ENCODE peak calls at places on chromosome 22, in six cellular contexts. One of them, this sample, is unnamed.

GRCh38 chr22:27900153-27900552 is 18.9 kb downstream of the PITPNB start:
- DNase-seq in astrocyte of the spinal cord: no peak
- DNase-seq in neural crest cell: no peak
- DNase-seq in tibial nerve: no peak
- DNase-seq in cardiac fibroblast: no peak
- DNase-seq in OCI-LY7: no peak
- DNase-seq in this sample: no peak

GRCh38 chr22:29479417-29480261 is at the start of gene NEFH:
- DNase-seq in astrocyte of the spinal cord: no peak
- DNase-seq in neural crest cell: no peak
- DNase-seq in tibial nerve: no peak
- DNase-seq in cardiac fibroblast: no peak
- DNase-seq in OCI-LY7: no peak
- DNase-seq in this sample: peak

GRCh38 chr22:38941488-38941987 is 15.9 kb upstream of the APOBEC3A start:
- DNase-seq in astrocyte of the spinal cord: no peak
- DNase-seq in neural crest cell: no peak
- DNase-seq in tibial nerve: peak
- DNase-seq in cardiac fibroblast: no peak
- DNase-seq in OCI-LY7: no peak
- DNase-seq in this sample: no peak

GRCh38 chr22:50294319-50294656 is 13.2 kb downstream of the PLXNB2 start:
- DNase-seq in astrocyte of the spinal cord: no peak
- DNase-seq in neural crest cell: no peak
- DNase-seq in tibial nerve: no peak
- DNase-seq in cardiac fibroblast: no peak
- DNase-seq in OCI-LY7: no peak
- DNase-seq in this sample: no peak

GRCh38 chr22:45096256-45096907 is 67.3 kb upstream of the NUP50 start:
- DNase-seq in astrocyte of the spinal cord: peak
- DNase-seq in neural crest cell: peak
- DNase-seq in tibial nerve: peak
- DNase-seq in cardiac fibroblast: peak
- DNase-seq in OCI-LY7: peak
- DNase-seq in this sample: peak

GRCh38 chr22:50600541-50600940 is at the start of gene MAPK8IP2:
- DNase-seq in astrocyte of the spinal cord: no peak
- DNase-seq in neural crest cell: no peak
- DNase-seq in tibial nerve: no peak
- DNase-seq in cardiac fibroblast: no peak
- DNase-seq in OCI-LY7: no peak
- DNase-seq in this sample: peak

GRCh38 chr22:50303848-50304527 is 3.5 kb downstream of the PLXNB2 start:
- DNase-seq in astrocyte of the spinal cord: no peak
- DNase-seq in neural crest cell: no peak
- DNase-seq in tibial nerve: no peak
- DNase-seq in cardiac fibroblast: no peak
- DNase-seq in OCI-LY7: peak
- DNase-seq in this sample: no peak

GRCh38 chr22:29753808-29754657 is 12.8 kb downstream of the ZMAT5 start:
- DNase-seq in astrocyte of the spinal cord: no peak
- DNase-seq in neural crest cell: no peak
- DNase-seq in tibial nerve: no peak
- DNase-seq in cardiac fibroblast: no peak
- DNase-seq in OCI-LY7: no peak
- DNase-seq in this sample: no peak

GRCh38 chr22:36856121-36856791 is 4.5 kb upstream of the NCF4 start:
- DNase-seq in astrocyte of the spinal cord: peak
- DNase-seq in neural crest cell: peak
- DNase-seq in tibial nerve: peak
- DNase-seq in cardiac fibroblast: peak
- DNase-seq in OCI-LY7: peak
- DNase-seq in this sample: peak

GRCh38 chr22:46380069-46380468 is 44.6 kb downstream of the TRMU start:
- DNase-seq in astrocyte of the spinal cord: no peak
- DNase-seq in neural crest cell: no peak
- DNase-seq in tibial nerve: no peak
- DNase-seq in cardiac fibroblast: no peak
- DNase-seq in OCI-LY7: no peak
- DNase-seq in this sample: no peak

GRCh38 chr22:46192210-46192993 is 42.1 kb downstream of the PPARA start:
- DNase-seq in astrocyte of the spinal cord: no peak
- DNase-seq in neural crest cell: no peak
- DNase-seq in tibial nerve: no peak
- DNase-seq in cardiac fibroblast: no peak
- DNase-seq in OCI-LY7: no peak
- DNase-seq in this sample: no peak

GRCh38 chr22:19019029-19019678 is 83.1 kb upstream of the PRODH start:
- DNase-seq in astrocyte of the spinal cord: no peak
- DNase-seq in neural crest cell: no peak
- DNase-seq in tibial nerve: no peak
- DNase-seq in cardiac fibroblast: no peak
- DNase-seq in OCI-LY7: no peak
- DNase-seq in this sample: no peak

GRCh38 chr22:23533771-23534191 is 46.3 kb downstream of the IGLL1 start:
- DNase-seq in astrocyte of the spinal cord: no peak
- DNase-seq in neural crest cell: no peak
- DNase-seq in tibial nerve: no peak
- DNase-seq in cardiac fibroblast: peak
- DNase-seq in OCI-LY7: no peak
- DNase-seq in this sample: no peak

GRCh38 chr22:23534201-23534850 is 45.8 kb downstream of the IGLL1 start:
- DNase-seq in astrocyte of the spinal cord: no peak
- DNase-seq in neural crest cell: no peak
- DNase-seq in tibial nerve: no peak
- DNase-seq in cardiac fibroblast: no peak
- DNase-seq in OCI-LY7: no peak
- DNase-seq in this sample: no peak

GRCh38 chr22:23531966-23532735 is 47.9 kb downstream of the IGLL1 start:
- DNase-seq in astrocyte of the spinal cord: no peak
- DNase-seq in neural crest cell: no peak
- DNase-seq in tibial nerve: no peak
- DNase-seq in cardiac fibroblast: no peak
- DNase-seq in OCI-LY7: no peak
- DNase-seq in this sample: no peak

GRCh38 chr22:23532756-23533155 is 47.3 kb downstream of the IGLL1 start:
- DNase-seq in astrocyte of the spinal cord: no peak
- DNase-seq in neural crest cell: no peak
- DNase-seq in tibial nerve: no peak
- DNase-seq in cardiac fibroblast: no peak
- DNase-seq in OCI-LY7: no peak
- DNase-seq in this sample: no peak

GRCh38 chr22:23533328-23533762 is 46.7 kb downstream of the IGLL1 start:
- DNase-seq in astrocyte of the spinal cord: no peak
- DNase-seq in neural crest cell: peak
- DNase-seq in tibial nerve: no peak
- DNase-seq in cardiac fibroblast: peak
- DNase-seq in OCI-LY7: peak
- DNase-seq in this sample: peak
- TF ChIP-seq CTCF in astrocyte of the spinal cord: peak
- TF ChIP-seq CTCF in neural crest cell: peak
- TF ChIP-seq CTCF in tibial nerve: peak
- TF ChIP-seq CTCF in cardiac fibroblast: peak
- TF ChIP-seq CTCF in OCI-LY7: peak
- TF ChIP-seq CTCF in this sample: peak

GRCh38 chr22:22657712-22658111 is 13.3 kb downstream of the GGTLC2 start:
- DNase-seq in astrocyte of the spinal cord: no peak
- DNase-seq in neural crest cell: no peak
- DNase-seq in tibial nerve: no peak
- DNase-seq in cardiac fibroblast: no peak
- DNase-seq in OCI-LY7: no peak
- DNase-seq in this sample: no peak
- TF ChIP-seq CTCF in astrocyte of the spinal cord: no peak
- TF ChIP-seq CTCF in neural crest cell: no peak
- TF ChIP-seq CTCF in tibial nerve: no peak
- TF ChIP-seq CTCF in cardiac fibroblast: no peak
- TF ChIP-seq CTCF in OCI-LY7: no peak
- TF ChIP-seq CTCF in this sample: no peak

GRCh38 chr22:43094085-43094484 is 4.9 kb upstream of the TTLL1 start:
- DNase-seq in astrocyte of the spinal cord: no peak
- DNase-seq in neural crest cell: no peak
- DNase-seq in tibial nerve: no peak
- DNase-seq in cardiac fibroblast: no peak
- DNase-seq in OCI-LY7: peak
- DNase-seq in this sample: no peak
- TF ChIP-seq CTCF in astrocyte of the spinal cord: peak
- TF ChIP-seq CTCF in neural crest cell: peak
- TF ChIP-seq CTCF in tibial nerve: no peak
- TF ChIP-seq CTCF in cardiac fibroblast: no peak
- TF ChIP-seq CTCF in OCI-LY7: peak
- TF ChIP-seq CTCF in this sample: no peak

GRCh38 chr22:40651057-40651456 is 14.5 kb upstream of the MRTFA start:
- DNase-seq in astrocyte of the spinal cord: no peak
- DNase-seq in neural crest cell: no peak
- DNase-seq in tibial nerve: no peak
- DNase-seq in cardiac fibroblast: no peak
- DNase-seq in OCI-LY7: no peak
- DNase-seq in this sample: no peak

GRCh38 chr22:40653361-40653760 is 16.8 kb upstream of the MRTFA start:
- DNase-seq in astrocyte of the spinal cord: no peak
- DNase-seq in neural crest cell: no peak
- DNase-seq in tibial nerve: no peak
- DNase-seq in cardiac fibroblast: no peak
- DNase-seq in OCI-LY7: no peak
- DNase-seq in this sample: no peak

GRCh38 chr22:40651563-40652501 is 15.3 kb upstream of the MRTFA start:
- DNase-seq in astrocyte of the spinal cord: peak
- DNase-seq in neural crest cell: peak
- DNase-seq in tibial nerve: peak
- DNase-seq in cardiac fibroblast: peak
- DNase-seq in OCI-LY7: peak
- DNase-seq in this sample: no peak

GRCh38 chr22:40654522-40655167 is 18.1 kb upstream of the MRTFA start:
- DNase-seq in astrocyte of the spinal cord: peak
- DNase-seq in neural crest cell: no peak
- DNase-seq in tibial nerve: peak
- DNase-seq in cardiac fibroblast: peak
- DNase-seq in OCI-LY7: no peak
- DNase-seq in this sample: peak
- TF ChIP-seq CTCF in astrocyte of the spinal cord: peak
- TF ChIP-seq CTCF in neural crest cell: peak
- TF ChIP-seq CTCF in tibial nerve: no peak
- TF ChIP-seq CTCF in cardiac fibroblast: peak
- TF ChIP-seq CTCF in OCI-LY7: peak
- TF ChIP-seq CTCF in this sample: no peak

GRCh38 chr22:24523873-24524272 is 28.7 kb downstream of the UPB1 start:
- DNase-seq in astrocyte of the spinal cord: peak
- DNase-seq in neural crest cell: no peak
- DNase-seq in tibial nerve: no peak
- DNase-seq in cardiac fibroblast: peak
- DNase-seq in OCI-LY7: no peak
- DNase-seq in this sample: no peak

GRCh38 chr22:24518228-24518627 is 23.1 kb downstream of the UPB1 start:
- DNase-seq in astrocyte of the spinal cord: no peak
- DNase-seq in neural crest cell: no peak
- DNase-seq in tibial nerve: no peak
- DNase-seq in cardiac fibroblast: no peak
- DNase-seq in OCI-LY7: no peak
- DNase-seq in this sample: no peak

GRCh38 chr22:24525416-24526037 is 29.4 kb downstream of the GUCD1 start:
- DNase-seq in astrocyte of the spinal cord: peak
- DNase-seq in neural crest cell: peak
- DNase-seq in tibial nerve: peak
- DNase-seq in cardiac fibroblast: peak
- DNase-seq in OCI-LY7: peak
- DNase-seq in this sample: peak

GRCh38 chr22:24518774-24519485 is 23.8 kb downstream of the UPB1 start:
- DNase-seq in astrocyte of the spinal cord: no peak
- DNase-seq in neural crest cell: no peak
- DNase-seq in tibial nerve: no peak
- DNase-seq in cardiac fibroblast: no peak
- DNase-seq in OCI-LY7: no peak
- DNase-seq in this sample: no peak

DNA sequence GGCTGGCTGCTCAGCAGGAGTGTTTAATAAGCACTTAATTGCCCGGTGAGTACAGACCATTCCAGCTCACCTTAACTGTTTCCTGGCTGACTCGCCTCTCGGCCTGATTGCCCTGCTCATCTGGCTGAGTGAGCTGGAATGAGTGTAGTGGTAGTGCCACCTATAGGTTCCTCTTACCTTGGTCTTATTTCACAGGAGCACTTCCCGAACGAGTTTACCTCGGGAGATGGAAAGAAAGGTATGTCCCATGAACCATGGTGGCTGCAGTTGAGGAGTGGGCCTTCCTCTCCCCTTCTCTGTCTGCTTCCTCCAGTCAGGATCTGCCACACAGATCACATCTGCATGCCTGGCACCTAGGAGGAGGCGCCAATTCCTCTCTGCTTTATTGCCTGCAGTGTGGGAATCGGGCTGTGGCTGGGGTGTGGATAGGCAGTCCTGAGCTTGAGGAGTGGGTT is 26.7 kb downstream of the UPB1 start:
- DNase-seq in astrocyte of the spinal cord: peak
- DNase-seq in neural crest cell: no peak
- DNase-seq in tibial nerve: no peak
- DNase-seq in cardiac fibroblast: peak
- DNase-seq in OCI-LY7: peak
- DNase-seq in this sample: no peak
- TF ChIP-seq CTCF in astrocyte of the spinal cord: peak
- TF ChIP-seq CTCF in neural crest cell: peak
- TF ChIP-seq CTCF in tibial nerve: peak
- TF ChIP-seq CTCF in cardiac fibroblast: peak
- TF ChIP-seq CTCF in OCI-LY7: peak
- TF ChIP-seq CTCF in this sample: no peak

This sample was measured in glutamatergic neuron.